ENCODE peak calls at places on chromosomes 13 and 19, in five cellular contexts. N, T, M, S and L are unnamed samples.

GRCh38 chr13:40552895-40553294 is 113.5 kb downstream of the FOXO1 start:
- DNase-seq in N (no peak), T (no peak), M (no peak), S (no peak), L (no peak)

GRCh38 chr13:38361551-38362262 is 12.1 kb downstream of the UFM1 start:
- DNase-seq in N (no peak), T (no peak), M (no peak), S (no peak), L (no peak)

GRCh38 chr13:20945952-20946383 is 43.4 kb upstream of the XPO4 start:
- DNase-seq in N (no peak), T (no peak), M (no peak), S (no peak), L (peak)

GRCh38 chr13:106112191-106112590 is 423.3 kb downstream of the EFNB2 start:
- DNase-seq in N (no peak), T (no peak), M (no peak), S (no peak), L (no peak)

GRCh38 chr13:36456577-36456976 is 24.3 kb downstream of the CCNA1 start:
- DNase-seq in N (no peak), T (no peak), M (no peak), S (no peak), L (no peak)

GRCh38 chr13:99174533-99175100 is 26.0 kb upstream of the UBAC2 start:
- DNase-seq in N (no peak), T (peak), M (no peak), S (no peak), L (no peak)

GRCh38 chr13:99366075-99366987 is 59.1 kb upstream of the GPR183 start:
- DNase-seq in N (peak), T (peak), M (no peak), S (no peak), L (no peak)

GRCh38 chr13:23628250-23628649 is 58.0 kb downstream of the TNFRSF19 start:
- DNase-seq in N (no peak), T (no peak), M (no peak), S (peak), L (no peak)

GRCh38 chr13:47408546-47409319 is 511.9 kb upstream of the HTR2A start:
- DNase-seq in N (no peak), T (peak), M (no peak), S (no peak), L (no peak)

GRCh38 chr13:112567161-112567862 is 20.6 kb downstream of the TUBGCP3 start:
- DNase-seq in N (no peak), T (no peak), M (no peak), S (no peak), L (no peak)

GRCh38 chr19:11281336-11282049 is 14.5 kb upstream of the TSPAN16 start:
- DNase-seq in N (no peak), T (peak), M (no peak), S (no peak), L (no peak)

GRCh38 chr19:33622505-33622808 is 704 bp downstream of the CHST8 start:
- DNase-seq in N (no peak), T (no peak), M (no peak), S (no peak), L (peak)

GRCh38 chr19:16888629-16889371 is at the start of gene F2RL3:
- DNase-seq in N (peak), T (peak), M (no peak), S (no peak), L (peak)

GRCh38 chr13:66430266-66430665 is 799.9 kb downstream of the PCDH9 start:
- DNase-seq in N (no peak), T (no peak), M (no peak), S (no peak), L (no peak)

GRCh38 chr13:79987323-79987722 is 353.6 kb downstream of the SPRY2 start:
- DNase-seq in N (no peak), T (peak), M (no peak), S (no peak), L (no peak)

GRCh38 chr19:7862413-7862951 is 11.7 kb downstream of the PRR36 start:
- DNase-seq in N (peak), T (no peak), M (peak), S (no peak), L (peak)

GRCh38 chr13:45086484-45086883 is 33.8 kb upstream of the GTF2F2 start:
- DNase-seq in N (no peak), T (peak), M (no peak), S (no peak), L (no peak)

GRCh38 chr19:43983544-43983911 is 460 bp upstream of the ZNF155 start:
- DNase-seq in N (no peak), T (no peak), M (no peak), S (peak), L (no peak)

GRCh38 chr19:49061445-49061844 is 3.2 kb downstream of the NTF4 start:
- DNase-seq in N (peak), T (no peak), M (no peak), S (no peak), L (no peak)

GRCh38 chr19:13881692-13882418 is 4.9 kb downstream of the NANOS3 start:
- DNase-seq in N (peak), T (peak), M (no peak), S (no peak), L (no peak)

GRCh38 chr19:15609261-15609660 is 5.8 kb upstream of the CYP4F8 start:
- DNase-seq in N (no peak), T (no peak), M (no peak), S (no peak), L (no peak)

GRCh38 chr13:79781829-79782540 is 301.0 kb downstream of the NDFIP2 start:
- DNase-seq in N (no peak), T (no peak), M (no peak), S (no peak), L (no peak)

GRCh38 chr19:54179921-54180452 is 7.0 kb upstream of the TMC4 start:
- DNase-seq in N (no peak), T (peak), M (no peak), S (peak), L (peak)

GRCh38 chr13:39353988-39354387 is 249.0 kb downstream of the LHFPL6 start:
- DNase-seq in N (no peak), T (peak), M (no peak), S (no peak), L (no peak)

GRCh38 chr13:112724788-112725345 is 35.0 kb downstream of the ATP11A start:
- DNase-seq in N (no peak), T (no peak), M (no peak), S (no peak), L (no peak)

GRCh38 chr19:17206736-17207581 is 8.2 kb upstream of the USE1 start:
- DNase-seq in N (no peak), T (no peak), M (no peak), S (no peak), L (no peak)

GRCh38 chr13:41159174-41159573 is 26.6 kb upstream of the KBTBD6 start:
- DNase-seq in N (no peak), T (no peak), M (no peak), S (no peak), L (no peak)

GRCh38 chr19:47057328-47057727 is 8.9 kb upstream of the TMEM160 start:
- DNase-seq in N (no peak), T (no peak), M (no peak), S (no peak), L (no peak)

GRCh38 chr19:12790628-12791344 is 500 bp upstream of the JUNB start:
- DNase-seq in N (no peak), T (no peak), M (no peak), S (no peak), L (no peak)

GRCh38 chr13:83941669-83942335 is 59.5 kb upstream of the SLITRK1 start:
- DNase-seq in N (no peak), T (no peak), M (no peak), S (no peak), L (no peak)

GRCh38 chr13:74026753-74027152 is 107.5 kb downstream of the KLF12 start:
- DNase-seq in N (peak), T (no peak), M (peak), S (no peak), L (peak)

GRCh38 chr13:33490461-33491327 is 205.1 kb upstream of the STARD13 start:
- DNase-seq in N (no peak), T (peak), M (no peak), S (no peak), L (no peak)

GRCh38 chr19:49408816-49409440 is 14.3 kb downstream of the PTH2 start:
- DNase-seq in N (no peak), T (peak), M (no peak), S (no peak), L (no peak)

GRCh38 chr13:101757446-101758039 is 305.1 kb downstream of the ITGBL1 start:
- DNase-seq in N (peak), T (peak), M (no peak), S (peak), L (no peak)

GRCh38 chr13:107295391-107296157 is 727.6 kb upstream of the ARGLU1 start:
- DNase-seq in N (no peak), T (no peak), M (no peak), S (no peak), L (no peak)

GRCh38 chr13:99386911-99387788 is 80.0 kb upstream of the GPR183 start:
- DNase-seq in N (peak), T (peak), M (peak), S (peak), L (peak)